ENCODE peak calls at places on chromosome 21, in nine cellular contexts. Y is neural progenitor cell, K is HCT116, T is hepatocyte, S is fibroblast of lung, U is GM23338, D is endothelial cell of umbilical vein, W is MM.1S, Z is GM23248. N is an unnamed sample.
A peak's percentile ranks its signal among the peaks of the same experiment; 100 is the strongest.

GRCh38 chr21:14562959-14563358 is 16.8 kb upstream of the SAMSN1 start:
- DNase-seq in S (no peak), T (no peak), Z (no peak), K (no peak), D (no peak), Y (no peak), W (no peak), U (no peak), N (no peak)

GRCh38 chr21:29416268-29416667 is 117.5 kb downstream of the BACH1 start:
- DNase-seq in D (no peak), S (no peak), Z (peak; percentile 20), K (no peak), W (no peak), U (no peak), T (no peak), Y (no peak), N (peak; percentile 17)

GRCh38 chr21:38679531-38679930 is 126.2 kb upstream of the ETS2 start:
- DNase-seq in Y (no peak), D (peak; percentile 69), T (no peak), S (peak; percentile 85), W (peak; percentile 77), K (no peak), U (no peak), Z (peak; percentile 83), N (peak; percentile 39)

GRCh38 chr21:34813266-34813886 is 144.6 kb downstream of the CLIC6 start:
- DNase-seq in K (no peak), Z (peak; percentile 78), T (no peak), Y (no peak), U (no peak), W (no peak), D (no peak), S (peak; percentile 84), N (peak; percentile 98)

GRCh38 chr21:43196789-43197188 is 28.0 kb downstream of the CRYAA start:
- DNase-seq in T (peak; percentile 73), Z (no peak), U (no peak), S (no peak), D (no peak), W (no peak), K (no peak), Y (peak; percentile 26), N (peak; percentile 92)

GRCh38 chr21:30831194-30831765 is 1.7 kb upstream of the KRTAP7-1 start:
- DNase-seq in U (peak; percentile 85), W (peak; percentile 70), S (no peak), Z (peak; percentile 0), Y (peak; percentile 59), D (no peak), T (peak; percentile 29), K (peak; percentile 3), N (peak; percentile 30)

GRCh38 chr21:41678944-41679343 is 87.9 kb downstream of the RIPK4 start:
- DNase-seq in T (peak; percentile 98), Y (peak; percentile 96), U (peak; percentile 98), W (peak; percentile 62), K (peak; percentile 96), Z (peak; percentile 99), D (peak; percentile 83), S (peak; percentile 99), N (peak; percentile 99)

GRCh38 chr21:26079376-26079775 is 91.2 kb downstream of the APP start:
- DNase-seq in W (no peak), T (no peak), U (no peak), Z (peak; percentile 34), Y (no peak), S (peak; percentile 52), D (no peak), K (no peak), N (no peak)

GRCh38 chr21:45013271-45013841 is 61.0 kb upstream of the ADARB1 start:
- DNase-seq in K (no peak), W (no peak), U (no peak), T (peak; percentile 77), S (no peak), Y (no peak), D (no peak), Z (no peak), N (no peak)

GRCh38 chr21:45010860-45011259 is 63.5 kb upstream of the ADARB1 start:
- DNase-seq in K (no peak), Z (no peak), U (no peak), Y (no peak), T (no peak), S (no peak), W (no peak), D (no peak), N (no peak)

GRCh38 chr21:45012661-45013270 is 61.6 kb upstream of the ADARB1 start:
- DNase-seq in U (peak; percentile 71), Z (no peak), T (peak; percentile 81), D (no peak), W (no peak), S (no peak), K (peak; percentile 36), Y (peak; percentile 58), N (peak; percentile 87)

GRCh38 chr21:45011426-45011825 is 63.0 kb upstream of the ADARB1 start:
- DNase-seq in Y (no peak), D (no peak), S (no peak), K (no peak), W (no peak), U (no peak), T (no peak), Z (no peak), N (no peak)

GRCh38 chr21:45011911-45012660 is 62.3 kb upstream of the ADARB1 start:
- DNase-seq in D (peak; percentile 78), S (peak; percentile 91), K (peak; percentile 65), T (peak; percentile 93), U (peak; percentile 87), W (no peak), Z (peak; percentile 94), Y (peak; percentile 89), N (peak; percentile 92)
- TF ChIP-seq EZH2 in D (no peak), S (no peak), K (no peak), T (no peak), U (no peak), W (no peak), Z (no peak), Y (peak; percentile 50), N (no peak)

DNA sequence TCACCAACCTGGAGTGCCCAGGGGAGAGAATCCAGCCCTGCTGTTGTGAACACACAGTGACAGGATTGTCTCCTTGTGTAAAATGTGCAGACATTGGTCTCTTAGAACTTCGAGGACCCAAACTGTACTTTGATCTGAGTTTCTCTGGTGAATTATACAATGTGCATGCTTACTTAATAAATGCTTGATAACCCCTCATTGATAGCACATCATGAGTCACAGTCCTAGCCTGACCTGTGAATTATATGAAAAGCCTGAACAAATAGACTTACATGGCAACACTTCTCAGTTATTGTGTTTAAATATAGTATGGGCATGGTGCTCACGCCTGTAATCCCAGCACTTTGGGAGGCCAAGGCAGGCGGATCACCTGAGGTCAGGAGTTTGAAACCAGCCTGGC is 22.6 kb downstream of the IFNGR2 start:
- DNase-seq in Y (no peak), W (no peak), T (no peak), D (peak; percentile 54), K (no peak), U (no peak), S (no peak), Z (no peak), N (no peak)
- H3K36me3 ChIP-seq in Y (peaks cover 8% of the 10 kb centered on the region), W (peaks cover 22% of the 10 kb centered on the region), T (no peaks in the 10 kb centered on the region), D (peaks cover 9% of the 10 kb centered on the region), K (peaks cover 19% of the 10 kb centered on the region), U (peaks cover 9% of the 10 kb centered on the region), S (peaks cover 18% of the 10 kb centered on the region), Z (peaks cover 49% of the 10 kb centered on the region), N (peaks cover 43% of the 10 kb centered on the region)

GRCh38 chr21:33026299-33026858 is 644 bp downstream of the OLIG2 start:
- DNase-seq in U (no peak), S (no peak), T (no peak), W (no peak), Y (no peak), D (no peak), Z (no peak), K (no peak), N (no peak)

GRCh38 chr21:33027401-33028185 is 1.9 kb downstream of the OLIG2 start:
- DNase-seq in S (no peak), Y (peak; percentile 62), W (no peak), K (no peak), Z (no peak), T (no peak), D (no peak), U (peak; percentile 65), N (no peak)

GRCh38 chr21:33025471-33026298 is at the start of gene OLIG2:
- DNase-seq in U (peak; percentile 98), S (peak; percentile 25), Z (no peak), T (no peak), K (no peak), W (peak; percentile 66), Y (peak; percentile 96), D (peak; percentile 20), N (no peak)

GRCh38 chr21:33028271-33028670 is 2.5 kb downstream of the OLIG2 start:
- DNase-seq in K (no peak), Z (no peak), D (no peak), W (no peak), S (no peak), T (no peak), Y (no peak), U (peak; percentile 45), N (no peak)

DNA sequence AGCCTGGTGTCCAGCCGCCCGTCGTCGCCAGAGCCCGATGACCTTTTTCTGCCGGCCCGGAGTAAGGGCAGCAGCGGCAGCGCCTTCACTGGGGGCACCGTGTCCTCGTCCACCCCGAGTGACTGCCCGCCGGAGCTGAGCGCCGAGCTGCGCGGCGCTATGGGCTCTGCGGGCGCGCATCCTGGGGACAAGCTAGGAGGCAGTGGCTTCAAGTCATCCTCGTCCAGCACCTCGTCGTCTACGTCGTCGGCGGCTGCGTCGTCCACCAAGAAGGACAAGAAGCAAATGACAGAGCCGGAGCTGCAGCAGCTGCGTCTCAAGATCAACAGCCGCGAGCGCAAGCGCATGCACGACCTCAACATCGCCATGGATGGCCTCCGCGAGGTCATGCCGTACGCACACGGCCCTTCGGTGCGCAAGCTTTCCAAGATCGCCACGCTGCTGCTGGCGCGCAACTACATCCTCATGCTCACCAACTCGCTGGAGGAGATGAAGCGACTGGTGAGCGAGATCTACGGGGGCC is 1.2 kb downstream of the OLIG2 start:
- DNase-seq in D (no peak), K (no peak), Z (peak; percentile 32), S (peak; percentile 25), T (no peak), W (no peak), U (peak; percentile 66), Y (peak; percentile 70), N (no peak)
- TF ChIP-seq EZH2 in D (peak; percentile 100), K (no peak), Z (no peak), S (no peak), T (peak; percentile 86), W (no peak), U (peak; percentile 95), Y (peak; percentile 80), N (peak; percentile 92)

GRCh38 chr21:45570826-45571601 is 28.8 kb upstream of the SLC19A1 start:
- DNase-seq in U (no peak), Z (peak; percentile 71), K (no peak), W (no peak), T (no peak), Y (no peak), S (peak; percentile 47), D (no peak), N (no peak)

GRCh38 chr21:45573452-45574035 is 31.3 kb upstream of the SLC19A1 start:
- DNase-seq in D (peak; percentile 14), T (no peak), U (no peak), Z (peak; percentile 44), W (no peak), Y (no peak), S (no peak), K (no peak), N (no peak)

GRCh38 chr21:45571641-45572040 is 29.4 kb upstream of the SLC19A1 start:
- DNase-seq in T (no peak), U (no peak), S (no peak), D (no peak), W (no peak), Y (no peak), Z (no peak), K (no peak), N (no peak)

GRCh38 chr21:45572783-45573451 is 30.7 kb upstream of the SLC19A1 start:
- DNase-seq in T (no peak), W (no peak), S (no peak), D (peak; percentile 36), K (no peak), Y (no peak), Z (no peak), U (no peak), N (no peak)

GRCh38 chr21:45572231-45572630 is 30.0 kb upstream of the SLC19A1 start:
- DNase-seq in Z (no peak), Y (no peak), U (no peak), D (no peak), T (no peak), S (no peak), K (no peak), W (no peak), N (no peak)
- H3K36me3 ChIP-seq in Z (no peaks in the 10 kb centered on the region), Y (no peaks in the 10 kb centered on the region), U (no peaks in the 10 kb centered on the region), D (no peaks in the 10 kb centered on the region), T (no peaks in the 10 kb centered on the region), S (no peaks in the 10 kb centered on the region), K (no peaks in the 10 kb centered on the region), W (no peaks in the 10 kb centered on the region), N (no peaks in the 10 kb centered on the region)